ENCODE peak calls at places on chromosomes 16 and 17, in eight cellular contexts. Z is stimulated activated CD8-positive, alpha-beta memory T cell treated with anti-CD3 and anti-CD28 coated beads, Interleukin-7, amount 100 ng/mL, for 1 hour; Q is skeletal muscle cell; M is NCI-H1930; G is GM10248; S is stimulated activated CD4-positive, alpha-beta T cell treated with anti-CD3 and anti-CD28 coated beads, Interleukin-15, amount 100 ng/mL, for 1 hour; F is substantia nigra; W is HAP-1. A is an unnamed sample.

GRCh38 chr16:53809088-53809951 is 105.4 kb downstream of the FTO start:
- DNase-seq in G (no peak), Z (no peak), S (no peak), W (peak), F (no peak), Q (peak), M (no peak), A (no peak)

GRCh38 chr17:17757391-17757791 is 76.1 kb downstream of the RAI1 start:
- DNase-seq in W (no peak), G (no peak), Z (no peak), M (no peak), Q (no peak), S (no peak), F (no peak), A (no peak)

GRCh38 chr17:55284001-55284884 is 19.5 kb downstream of the HLF start:
- DNase-seq in W (no peak), Z (no peak), F (no peak), Q (no peak), S (no peak), M (no peak), G (no peak), A (peak)

GRCh38 chr17:78375401-78376079 is 2.9 kb upstream of the PGS1 start:
- DNase-seq in G (no peak), Z (no peak), F (no peak), M (no peak), S (no peak), Q (peak), W (no peak), A (peak)

GRCh38 chr17:31469959-31470358 is 78.5 kb downstream of the RAB11FIP4 start:
- DNase-seq in Z (no peak), M (no peak), Q (no peak), S (no peak), W (no peak), G (no peak), F (no peak), A (no peak)

GRCh38 chr17:7988750-7989178 is 13.7 kb upstream of the GUCY2D start:
- DNase-seq in F (no peak), M (peak), W (peak), Z (no peak), Q (peak), S (no peak), G (peak), A (peak)

GRCh38 chr16:60636117-60636516 is 1400.1 kb downstream of the CDH8 start:
- DNase-seq in F (no peak), Z (no peak), G (no peak), W (no peak), M (no peak), Q (no peak), S (no peak), A (no peak)

GRCh38 chr17:37610971-37611370 is 1.8 kb upstream of the SYNRG start:
- DNase-seq in G (no peak), M (peak), F (no peak), Z (no peak), S (no peak), W (no peak), Q (no peak), A (no peak)

GRCh38 chr16:48963306-48963705 is 318.3 kb downstream of the CBLN1 start:
- DNase-seq in Z (no peak), M (no peak), F (no peak), G (no peak), W (no peak), Q (no peak), S (no peak), A (peak)

GRCh38 chr16:57260294-57260929 is 15.4 kb downstream of the ARL2BP start:
- DNase-seq in S (no peak), F (peak), Q (peak), Z (no peak), W (peak), G (peak), M (no peak), A (peak)

GRCh38 chr16:66127459-66128362 is 238.8 kb upstream of the CDH5 start:
- DNase-seq in G (no peak), S (no peak), M (no peak), F (peak), Z (no peak), W (no peak), Q (no peak), A (no peak)

GRCh38 chr16:21301168-21301894 is 23.2 kb upstream of the CRYM start:
- DNase-seq in S (peak), G (peak), M (peak), Z (no peak), F (peak), W (peak), Q (peak), A (peak)

GRCh38 chr16:74224828-74225227 is 71.8 kb upstream of the PSMD7 start:
- DNase-seq in W (no peak), Q (peak), Z (no peak), S (no peak), M (no peak), F (no peak), G (no peak), A (peak)

GRCh38 chr17:10031606-10032005 is 126.5 kb upstream of the RCVRN start:
- DNase-seq in F (no peak), Z (no peak), G (no peak), S (no peak), M (no peak), W (no peak), Q (no peak), A (no peak)

GRCh38 chr16:85347213-85347591 is 234.9 kb upstream of the CIBAR2 start:
- DNase-seq in S (no peak), Q (no peak), W (no peak), G (no peak), F (peak), M (no peak), Z (no peak), A (no peak)

GRCh38 chr16:81429045-81429521 is 15.5 kb upstream of the CMIP start:
- DNase-seq in W (no peak), F (no peak), S (no peak), Z (no peak), G (no peak), M (no peak), Q (no peak), A (no peak)

GRCh38 chr16:68644303-68644702 is 807 bp upstream of the CDH3 start:
- DNase-seq in W (peak), Q (no peak), S (no peak), Z (no peak), F (no peak), M (no peak), G (no peak), A (no peak)

GRCh38 chr16:14097182-14097951 is 26.2 kb downstream of the MRTFB start:
- DNase-seq in G (no peak), W (no peak), S (no peak), Q (no peak), Z (no peak), M (peak), F (no peak), A (no peak)

GRCh38 chr16:84514874-84515835 is 10.7 kb upstream of the MEAK7 start:
- DNase-seq in F (no peak), Q (no peak), S (peak), G (peak), W (no peak), M (no peak), Z (peak), A (no peak)

GRCh38 chr16:27305342-27305741 is 8.4 kb upstream of the IL4R start:
- DNase-seq in Z (no peak), S (no peak), W (no peak), M (no peak), F (no peak), G (no peak), Q (no peak), A (no peak)

GRCh38 chr16:50610331-50611262 is 62.4 kb downstream of the NKD1 start:
- DNase-seq in S (no peak), W (peak), M (no peak), G (no peak), Z (no peak), Q (no peak), F (peak), A (no peak)

GRCh38 chr17:56577190-56577589 is 16.3 kb upstream of the NOG start:
- DNase-seq in S (no peak), M (no peak), F (no peak), G (no peak), Z (no peak), Q (no peak), W (no peak), A (no peak)

GRCh38 chr17:7063518-7064094 is 16.4 kb downstream of the CLEC10A start:
- DNase-seq in F (no peak), Q (no peak), M (no peak), Z (no peak), W (no peak), G (no peak), S (no peak), A (no peak)

GRCh38 chr17:77824102-77824779 is 134.3 kb upstream of the TNRC6C start:
- DNase-seq in G (no peak), S (no peak), F (no peak), Q (no peak), W (no peak), M (no peak), Z (no peak), A (no peak)

GRCh38 chr17:29155235-29155965 is 24.8 kb downstream of the MYO18A start:
- DNase-seq in Z (peak), M (no peak), G (peak), F (no peak), W (no peak), S (no peak), Q (no peak), A (peak)

GRCh38 chr16:79843631-79844043 is 243.1 kb upstream of the MAF start:
- DNase-seq in W (no peak), G (no peak), F (no peak), M (no peak), Q (no peak), S (no peak), Z (no peak), A (no peak)

GRCh38 chr16:89326721-89327120 is 109.2 kb downstream of the ZNF778 start:
- DNase-seq in Z (no peak), G (no peak), W (no peak), Q (no peak), F (no peak), S (no peak), M (no peak), A (no peak)

GRCh38 chr17:17043668-17044226 is 1.5 kb downstream of the MPRIP start:
- DNase-seq in Q (no peak), F (no peak), S (no peak), W (no peak), Z (no peak), M (no peak), G (no peak), A (peak)

GRCh38 chr17:72119963-72120877 is 600 bp upstream of the SOX9 start:
- DNase-seq in S (no peak), M (peak), W (no peak), Z (no peak), G (peak), F (peak), Q (no peak), A (no peak)